ENCODE peak calls at places on chromosomes 11 and 22, in five cellular contexts. N is stimulated activated CD8-positive, alpha-beta memory T cell treated with anti-CD3 and anti-CD28 coated beads, Interleukin-2, amount 100 ng/mL, for 1 hour; D is nucleus accumbens; T is pancreas; X is effector CD4-positive, alpha-beta T cell. K is an unnamed sample.

GRCh38 chr11:98793276-98793675 is 227.5 kb upstream of the CNTN5 start:
- DNase-seq in N (no peak), D (no peak), T (no peak), X (no peak), K (no peak)

GRCh38 chr22:20260071-20260722 is 7.9 kb downstream of the RTN4R start:
- DNase-seq in N (no peak), D (no peak), T (no peak), X (no peak), K (no peak)

GRCh38 chr11:125315088-125315740 is 150.7 kb downstream of the PKNOX2 start:
- DNase-seq in N (no peak), D (no peak), T (no peak), X (no peak), K (no peak)

GRCh38 chr11:33722579-33723234 is 13.5 kb downstream of the CD59 start:
- DNase-seq in N (no peak), D (no peak), T (no peak), X (no peak), K (peak; percentile 62)

GRCh38 chr11:31786996-31787685 is 24.0 kb downstream of the PAX6 start:
- DNase-seq in N (no peak), D (no peak), T (no peak), X (no peak), K (peak; percentile 60)

GRCh38 chr11:12674936-12675696 is 895 bp downstream of the TEAD1 start:
- DNase-seq in N (no peak), D (no peak), T (peak; percentile 79), X (no peak), K (no peak)

GRCh38 chr11:61792310-61793083 is at the start of the genes FEN1 and TMEM258:
- DNase-seq in N (peak; percentile 64), D (peak; percentile 88), T (peak; percentile 91), X (peak; percentile 88), K (peak; percentile 92)

GRCh38 chr11:113839842-113840241 is 35.5 kb downstream of the USP28 start:
- DNase-seq in N (no peak), D (no peak), T (no peak), X (no peak), K (no peak)

GRCh38 chr22:48507595-48508350 is 1319.9 kb downstream of the BRD1 start:
- DNase-seq in N (no peak), D (no peak), T (no peak), X (no peak), K (no peak)

GRCh38 chr22:22397292-22397870 is 111.2 kb downstream of the ZNF280B start:
- DNase-seq in N (no peak), D (no peak), T (no peak), X (no peak), K (no peak)

GRCh38 chr11:78193806-78194205 is 5.1 kb downstream of the USP35 start:
- DNase-seq in N (no peak), D (no peak), T (peak; percentile 55), X (no peak), K (peak; percentile 63)

GRCh38 chr11:64356498-64357411 is 2.2 kb upstream of the RPS6KA4 start:
- DNase-seq in N (no peak), D (no peak), T (peak; percentile 69), X (no peak), K (peak; percentile 76)

GRCh38 chr11:44003736-44004451 is 43.9 kb upstream of the ACCSL start:
- DNase-seq in N (no peak), D (no peak), T (no peak), X (no peak), K (peak; percentile 48)